ENCODE peak calls at places on chromosome 2, in six cellular contexts. C, E, A, I, D and N are unnamed samples.

GRCh38 chr2:11346129-11346528 is 1.7 kb upstream of the ROCK2 start:
- DNase-seq in C (peak; percentile 44), E (no peak), A (no peak), I (no peak), D (no peak), N (no peak)

GRCh38 chr2:161976927-161977326 is 97.1 kb downstream of the DPP4 start:
- DNase-seq in C (no peak), E (no peak), A (no peak), I (no peak), D (no peak), N (no peak)

GRCh38 chr2:121089005-121089510 is 195.9 kb downstream of the TFCP2L1 start:
- DNase-seq in C (no peak), E (no peak), A (no peak), I (no peak), D (no peak), N (no peak)

GRCh38 chr2:460861-461260 is 173.0 kb upstream of the ALKAL2 start:
- DNase-seq in C (peak; percentile 74), E (no peak), A (peak; percentile 41), I (no peak), D (no peak), N (no peak)

GRCh38 chr2:160469615-160470204 is 23.9 kb downstream of the RBMS1 start:
- DNase-seq in C (no peak), E (no peak), A (no peak), I (no peak), D (no peak), N (no peak)

GRCh38 chr2:176130153-176130916 is 830 bp downstream of the HOXD8 start:
- DNase-seq in C (no peak), E (peak; percentile 91), A (no peak), I (no peak), D (no peak), N (no peak)

GRCh38 chr2:12050381-12050780 is 303.9 kb downstream of the LPIN1 start:
- DNase-seq in C (no peak), E (no peak), A (no peak), I (peak; percentile 50), D (no peak), N (no peak)

GRCh38 chr2:7967707-7968106 is 714.1 kb upstream of the ID2 start:
- DNase-seq in C (no peak), E (no peak), A (no peak), I (no peak), D (no peak), N (no peak)

GRCh38 chr2:72116081-72116533 is 31.6 kb downstream of the CYP26B1 start:
- DNase-seq in C (no peak), E (no peak), A (no peak), I (no peak), D (no peak), N (no peak)

GRCh38 chr2:63875758-63876710 is 34.3 kb downstream of the UGP2 start:
- DNase-seq in C (no peak), E (no peak), A (no peak), I (no peak), D (no peak), N (no peak)

GRCh38 chr2:165120740-165121467 is 82.9 kb downstream of the SCN3A start:
- DNase-seq in C (no peak), E (no peak), A (no peak), I (no peak), D (no peak), N (no peak)

GRCh38 chr2:121596221-121597080 is 52.8 kb downstream of the CLASP1 start:
- DNase-seq in C (peak; percentile 49), E (no peak), A (peak; percentile 56), I (peak; percentile 64), D (no peak), N (peak; percentile 18)

GRCh38 chr2:14816069-14816738 is 183.7 kb downstream of the LRATD1 start:
- DNase-seq in C (no peak), E (no peak), A (no peak), I (no peak), D (no peak), N (no peak)

GRCh38 chr2:221753401-221753800 is 181.3 kb upstream of the EPHA4 start:
- DNase-seq in C (no peak), E (no peak), A (no peak), I (no peak), D (no peak), N (no peak)

GRCh38 chr2:181944164-181944913 is 41.3 kb upstream of the PPP1R1C start:
- DNase-seq in C (no peak), E (no peak), A (no peak), I (no peak), D (no peak), N (no peak)
- TF ChIP-seq CTCF in C (no peak), E (no peak), A (no peak), I (no peak), D (no peak), N (no peak)

GRCh38 chr2:168468354-168468753 is 12.3 kb downstream of the CERS6 start:
- DNase-seq in C (no peak), E (no peak), A (no peak), I (no peak), D (no peak), N (no peak)

GRCh38 chr2:168466834-168467565 is 10.9 kb downstream of the CERS6 start:
- DNase-seq in C (no peak), E (no peak), A (no peak), I (no peak), D (no peak), N (no peak)

GRCh38 chr2:168467729-168468128 is 11.7 kb downstream of the CERS6 start:
- DNase-seq in C (no peak), E (no peak), A (no peak), I (no peak), D (no peak), N (no peak)

GRCh38 chr2:168465594-168465993 is 9.5 kb downstream of the CERS6 start:
- DNase-seq in C (no peak), E (no peak), A (no peak), I (no peak), D (no peak), N (no peak)

DNA sequence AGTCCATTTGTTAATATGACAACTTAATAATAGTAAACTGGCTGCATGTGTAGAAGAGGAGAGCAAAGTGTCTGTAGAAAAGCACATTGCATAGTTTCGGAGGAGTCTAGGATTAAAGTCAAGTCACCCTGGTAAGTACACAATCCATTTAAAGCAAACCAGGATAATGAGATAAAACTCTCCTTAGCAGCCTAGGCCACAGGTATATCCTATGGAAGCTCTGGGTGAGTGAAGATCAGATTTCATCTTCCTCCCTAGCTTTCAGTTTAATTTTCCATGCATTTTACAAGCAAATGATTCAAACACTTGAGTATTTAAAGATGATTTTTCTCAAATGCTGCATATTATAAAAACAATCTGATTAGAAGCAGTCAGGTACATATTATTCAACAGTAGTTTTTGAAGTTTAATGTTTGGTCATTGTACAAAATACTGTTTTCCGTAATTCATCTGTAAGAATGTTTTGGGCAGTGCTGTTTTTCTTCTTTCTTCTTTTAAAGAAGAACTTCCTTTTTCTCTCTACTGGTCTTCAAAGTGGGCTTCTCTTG is 10.2 kb downstream of the CERS6 start:
- DNase-seq in C (no peak), E (no peak), A (no peak), I (no peak), D (no peak), N (no peak)
- H3K4me3 ChIP-seq in C (no peak overlapping the region), E (no peak overlapping the region), A (no peak overlapping the region), I (no peak overlapping the region), D (no peak overlapping the region), N (no peak overlapping the region)

GRCh38 chr2:197086500-197086899 is 160.0 kb upstream of the PGAP1 start:
- DNase-seq in C (no peak), E (no peak), A (no peak), I (no peak), D (no peak), N (no peak)

GRCh38 chr2:197089659-197090058 is 163.2 kb upstream of the PGAP1 start:
- DNase-seq in C (no peak), E (no peak), A (no peak), I (no peak), D (no peak), N (no peak)

GRCh38 chr2:197081294-197081693 is 154.8 kb upstream of the PGAP1 start:
- DNase-seq in C (no peak), E (no peak), A (no peak), I (no peak), D (no peak), N (no peak)

GRCh38 chr2:197088694-197089093 is 162.2 kb upstream of the PGAP1 start:
- DNase-seq in C (no peak), E (no peak), A (no peak), I (no peak), D (no peak), N (no peak)

GRCh38 chr2:197085665-197086064 is 159.2 kb upstream of the PGAP1 start:
- DNase-seq in C (no peak), E (no peak), A (no peak), I (no peak), D (no peak), N (no peak)
- H3K36me3 ChIP-seq in C (no peaks in the 10 kb centered on the region), E (peaks cover 3% of the 10 kb centered on the region), A (peaks cover 5% of the 10 kb centered on the region), I (no peaks in the 10 kb centered on the region), D (peaks cover 7% of the 10 kb centered on the region), N (peaks cover 5% of the 10 kb centered on the region)

DNA sequence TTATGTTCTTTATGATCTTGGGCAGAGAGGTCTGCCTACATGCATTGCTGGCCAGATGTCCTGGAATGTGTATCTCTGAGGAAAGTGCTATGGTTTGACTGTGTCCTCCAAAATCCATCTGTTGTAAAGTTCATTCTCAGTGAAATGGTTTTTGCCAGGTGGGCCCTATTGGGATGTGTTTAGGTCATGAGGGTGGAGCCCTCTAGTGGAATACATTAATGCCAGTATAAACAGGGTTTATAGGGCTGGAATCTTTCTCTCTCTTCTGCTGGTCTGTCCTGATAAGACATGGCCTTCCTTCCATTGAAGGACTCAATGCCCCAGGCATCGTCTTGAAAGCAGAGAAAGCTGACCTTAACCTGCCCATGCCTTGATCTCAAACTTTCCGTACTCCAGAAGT is 258.5 kb downstream of the RPIA start:
- DNase-seq in C (no peak), E (no peak), A (no peak), I (no peak), D (no peak), N (no peak)
- TF ChIP-seq CTCF in C (peak; percentile 56), E (no peak), A (no peak), I (peak; percentile 60), D (no peak), N (no peak)

GRCh38 chr2:178628590-178628989 is 148.3 kb downstream of the PLEKHA3 start:
- DNase-seq in C (no peak), E (no peak), A (no peak), I (no peak), D (no peak), N (no peak)

GRCh38 chr2:178627401-178627800 is 147.1 kb downstream of the PLEKHA3 start:
- DNase-seq in C (no peak), E (no peak), A (no peak), I (no peak), D (no peak), N (no peak)

GRCh38 chr2:178632729-178633128 is 152.5 kb downstream of the PLEKHA3 start:
- DNase-seq in C (no peak), E (no peak), A (no peak), I (no peak), D (no peak), N (no peak)

GRCh38 chr2:178629463-178629862 is 149.2 kb downstream of the PLEKHA3 start:
- DNase-seq in C (no peak), E (no peak), A (no peak), I (no peak), D (no peak), N (no peak)
- H3K4me3 ChIP-seq in C (no peak overlapping the region), E (no peak overlapping the region), A (no peak overlapping the region), I (no peak overlapping the region), D (no peak overlapping the region), N (no peak overlapping the region)